ENCODE peak calls at places on chromosomes 7 and 10, in four cellular contexts. One of them, this sample, is unnamed.

GRCh38 chr7:51824050-51824449 is 507.4 kb upstream of the COBL start:
- DNase-seq in HFFc6: no peak
- DNase-seq in lower lobe of right lung: no peak
- DNase-seq in GM20000: no peak
- DNase-seq in this sample: no peak

GRCh38 chr10:11261143-11261542 is 243.5 kb downstream of the CELF2 start:
- DNase-seq in HFFc6: no peak
- DNase-seq in lower lobe of right lung: no peak
- DNase-seq in GM20000: no peak
- DNase-seq in this sample: no peak

GRCh38 chr7:151423226-151423625 is 13.4 kb upstream of the WDR86 start:
- DNase-seq in HFFc6: no peak
- DNase-seq in lower lobe of right lung: no peak
- DNase-seq in GM20000: no peak
- DNase-seq in this sample: no peak

GRCh38 chr10:99681553-99681952 is 22.2 kb downstream of the ENTPD7 start:
- DNase-seq in HFFc6: peak; percentile 82
- DNase-seq in lower lobe of right lung: no peak
- DNase-seq in GM20000: no peak
- DNase-seq in this sample: no peak

GRCh38 chr7:34067406-34067805 is 162.1 kb downstream of the BMPER start:
- DNase-seq in HFFc6: no peak
- DNase-seq in lower lobe of right lung: no peak
- DNase-seq in GM20000: no peak
- DNase-seq in this sample: no peak

GRCh38 chr7:114944742-114945625 is 23.1 kb downstream of the MDFIC start:
- DNase-seq in HFFc6: peak; percentile 81
- DNase-seq in lower lobe of right lung: peak; percentile 49
- DNase-seq in GM20000: no peak
- DNase-seq in this sample: no peak

GRCh38 chr10:93039721-93040120 is 20.9 kb upstream of the CYP26C1 start:
- DNase-seq in HFFc6: peak; percentile 48
- DNase-seq in lower lobe of right lung: no peak
- DNase-seq in GM20000: peak; percentile 56
- DNase-seq in this sample: no peak

GRCh38 chr10:21318768-21319167 is 206.7 kb downstream of the SKIDA1 start:
- DNase-seq in HFFc6: no peak
- DNase-seq in lower lobe of right lung: no peak
- DNase-seq in GM20000: no peak
- DNase-seq in this sample: no peak

GRCh38 chr7:97480700-97481410 is 251.0 kb upstream of the TAC1 start:
- DNase-seq in HFFc6: no peak
- DNase-seq in lower lobe of right lung: no peak
- DNase-seq in GM20000: no peak
- DNase-seq in this sample: no peak

GRCh38 chr10:97549587-97550322 is 22.8 kb upstream of the ANKRD2 start:
- DNase-seq in HFFc6: no peak
- DNase-seq in lower lobe of right lung: no peak
- DNase-seq in GM20000: no peak
- DNase-seq in this sample: no peak

GRCh38 chr10:46516660-46517416 is 39.6 kb downstream of the GPRIN2 start:
- DNase-seq in HFFc6: peak; percentile 96
- DNase-seq in lower lobe of right lung: peak; percentile 43
- DNase-seq in GM20000: no peak
- DNase-seq in this sample: peak; percentile 62

GRCh38 chr10:69874464-69874863 is 72.8 kb downstream of the COL13A1 start:
- DNase-seq in HFFc6: peak; percentile 90
- DNase-seq in lower lobe of right lung: no peak
- DNase-seq in GM20000: no peak
- DNase-seq in this sample: no peak

GRCh38 chr10:132942101-132942739 is at the start of gene CFAP46:
- DNase-seq in HFFc6: peak; percentile 55
- DNase-seq in lower lobe of right lung: no peak
- DNase-seq in GM20000: peak; percentile 82
- DNase-seq in this sample: peak; percentile 78

GRCh38 chr7:152577339-152577738 is 98.6 kb downstream of the XRCC2 start:
- DNase-seq in HFFc6: no peak
- DNase-seq in lower lobe of right lung: no peak
- DNase-seq in GM20000: no peak
- DNase-seq in this sample: peak; percentile 18

GRCh38 chr10:132701846-132702190 is 84.1 kb downstream of the NKX6-2 start:
- DNase-seq in HFFc6: no peak
- DNase-seq in lower lobe of right lung: no peak
- DNase-seq in GM20000: no peak
- DNase-seq in this sample: no peak

GRCh38 chr10:101064415-101065030 is 2.7 kb downstream of the KAZALD1 start:
- DNase-seq in HFFc6: no peak
- DNase-seq in lower lobe of right lung: no peak
- DNase-seq in GM20000: no peak
- DNase-seq in this sample: no peak

GRCh38 chr10:101066146-101066889 is 4.5 kb downstream of the KAZALD1 start:
- DNase-seq in HFFc6: peak; percentile 67
- DNase-seq in lower lobe of right lung: peak; percentile 91
- DNase-seq in GM20000: peak; percentile 78
- DNase-seq in this sample: peak; percentile 92

GRCh38 chr10:101065479-101066145 is 3.8 kb downstream of the KAZALD1 start:
- DNase-seq in HFFc6: peak; percentile 33
- DNase-seq in lower lobe of right lung: no peak
- DNase-seq in GM20000: no peak
- DNase-seq in this sample: no peak

GRCh38 chr10:101067356-101068083 is 5.7 kb downstream of the KAZALD1 start:
- DNase-seq in HFFc6: peak; percentile 77
- DNase-seq in lower lobe of right lung: peak; percentile 75
- DNase-seq in GM20000: peak; percentile 83
- DNase-seq in this sample: peak; percentile 78

GRCh38 chr10:101066890-101067355 is 5.1 kb downstream of the KAZALD1 start:
- DNase-seq in HFFc6: no peak
- DNase-seq in lower lobe of right lung: no peak
- DNase-seq in GM20000: no peak
- DNase-seq in this sample: no peak
- TF ChIP-seq CTCF in HFFc6: no peak
- TF ChIP-seq CTCF in lower lobe of right lung: no peak
- TF ChIP-seq CTCF in GM20000: no peak
- TF ChIP-seq CTCF in this sample: no peak

GRCh38 chr10:57961487-57961886 is 306.2 kb downstream of the IPMK start:
- DNase-seq in HFFc6: no peak
- DNase-seq in lower lobe of right lung: no peak
- DNase-seq in GM20000: no peak
- DNase-seq in this sample: no peak
- TF ChIP-seq CTCF in HFFc6: no peak
- TF ChIP-seq CTCF in lower lobe of right lung: no peak
- TF ChIP-seq CTCF in GM20000: no peak
- TF ChIP-seq CTCF in this sample: no peak

GRCh38 chr10:104297697-104298660 is 29.0 kb downstream of the GSTO2 start:
- DNase-seq in HFFc6: peak; percentile 39
- DNase-seq in lower lobe of right lung: no peak
- DNase-seq in GM20000: no peak
- DNase-seq in this sample: no peak
- TF ChIP-seq CTCF in HFFc6: peak; percentile 84
- TF ChIP-seq CTCF in lower lobe of right lung: peak; percentile 29
- TF ChIP-seq CTCF in GM20000: peak; percentile 5
- TF ChIP-seq CTCF in this sample: peak; percentile 35

GRCh38 chr7:98879198-98879988 is 1.1 kb downstream of the TRRAP start:
- DNase-seq in HFFc6: peak; percentile 46
- DNase-seq in lower lobe of right lung: no peak
- DNase-seq in GM20000: peak; percentile 82
- DNase-seq in this sample: peak; percentile 66
- TF ChIP-seq CTCF in HFFc6: peak; percentile 56
- TF ChIP-seq CTCF in lower lobe of right lung: peak; percentile 7
- TF ChIP-seq CTCF in GM20000: peak; percentile 38
- TF ChIP-seq CTCF in this sample: no peak

DNA sequence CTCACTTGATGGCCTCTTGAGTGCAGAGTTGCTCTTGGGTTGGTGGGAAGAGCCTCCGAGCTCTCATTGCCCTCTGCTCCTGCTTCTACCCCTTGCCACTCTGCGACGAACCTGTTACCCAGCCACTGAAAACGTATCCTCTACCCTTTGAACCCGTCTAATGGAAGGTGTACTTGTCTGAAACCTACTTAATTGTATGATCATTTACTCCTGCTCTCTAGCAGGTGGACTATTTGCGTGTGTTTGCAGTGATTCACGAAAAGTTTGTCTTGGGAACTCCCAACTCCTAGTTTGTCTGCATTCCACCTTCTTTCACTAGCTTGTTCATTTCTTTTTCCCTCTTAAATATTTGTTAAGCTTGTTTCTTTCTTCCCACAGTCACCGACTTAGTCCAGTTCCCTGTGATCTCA is 503 bp downstream of the CROT start:
- DNase-seq in HFFc6: no peak
- DNase-seq in lower lobe of right lung: no peak
- DNase-seq in GM20000: no peak
- DNase-seq in this sample: no peak
- TF ChIP-seq CTCF in HFFc6: no peak
- TF ChIP-seq CTCF in lower lobe of right lung: no peak
- TF ChIP-seq CTCF in GM20000: no peak
- TF ChIP-seq CTCF in this sample: no peak

DNA sequence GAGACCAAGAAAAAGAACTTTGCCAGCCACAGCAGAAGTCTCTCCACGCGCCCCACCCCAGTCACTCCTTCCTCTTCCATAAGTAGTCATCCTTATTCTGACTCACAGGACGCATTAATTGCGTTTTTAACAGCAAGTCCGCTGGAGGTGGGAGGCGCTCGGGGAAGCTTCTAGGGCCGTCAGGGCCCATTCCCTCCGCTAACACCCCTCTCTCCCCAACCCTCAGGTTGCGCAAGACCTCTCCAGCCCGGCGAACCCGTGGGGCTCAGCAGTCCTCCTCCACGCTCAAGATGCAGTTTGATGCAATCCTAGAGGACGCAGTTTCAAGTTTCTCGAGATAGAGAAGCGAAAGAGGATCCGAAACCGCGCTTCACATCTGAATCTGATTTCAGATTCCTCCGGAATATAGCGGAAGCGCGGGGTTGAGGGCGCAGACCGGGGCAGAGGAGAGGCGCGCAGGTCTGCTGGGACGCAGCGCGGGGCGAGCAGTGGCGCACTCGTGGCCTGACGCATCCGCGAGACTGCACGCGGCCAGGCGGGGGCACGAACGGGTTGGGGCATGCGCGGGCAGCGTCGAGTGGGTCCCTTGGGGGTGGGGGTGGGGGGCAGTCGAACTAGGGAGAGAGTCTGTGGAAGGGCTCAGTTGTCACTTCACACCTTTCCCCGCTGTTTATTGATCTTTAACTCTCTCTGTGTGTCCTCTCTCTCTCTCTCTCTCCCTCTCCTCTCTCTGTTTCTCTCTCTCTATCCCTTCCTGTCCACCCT is 37.8 kb upstream of the PSAP start:
- DNase-seq in HFFc6: peak; percentile 59
- DNase-seq in lower lobe of right lung: peak; percentile 92
- DNase-seq in GM20000: peak; percentile 89
- DNase-seq in this sample: peak; percentile 94
- TF ChIP-seq CTCF in HFFc6: peak; percentile 34
- TF ChIP-seq CTCF in lower lobe of right lung: peak; percentile 13
- TF ChIP-seq CTCF in GM20000: peak; percentile 5
- TF ChIP-seq CTCF in this sample: no peak

GRCh38 chr10:1217661-1218060 is 161.5 kb downstream of the WDR37 start:
- DNase-seq in HFFc6: no peak
- DNase-seq in lower lobe of right lung: no peak
- DNase-seq in GM20000: no peak
- DNase-seq in this sample: peak; percentile 51
- TF ChIP-seq CTCF in HFFc6: no peak
- TF ChIP-seq CTCF in lower lobe of right lung: no peak
- TF ChIP-seq CTCF in GM20000: no peak
- TF ChIP-seq CTCF in this sample: no peak

DNA sequence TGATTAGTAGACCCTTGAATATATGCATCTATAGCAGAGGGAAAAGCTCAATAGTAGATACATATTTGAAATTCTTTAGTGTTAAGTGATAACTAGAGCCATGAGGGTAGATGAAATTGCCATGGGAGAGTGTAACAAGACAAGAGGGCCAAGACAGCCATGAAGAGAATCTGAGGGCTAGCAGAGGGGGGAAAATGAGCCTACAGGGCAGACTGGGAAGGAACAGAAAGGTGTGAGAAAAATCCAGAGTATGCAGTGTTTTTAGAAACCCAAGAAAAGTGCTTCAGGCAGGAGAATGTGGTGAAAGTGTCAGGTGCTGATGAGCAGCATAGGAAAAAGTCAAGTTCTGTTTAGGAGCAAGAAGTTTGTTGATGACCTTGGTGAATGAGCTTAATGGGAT is 63.0 kb downstream of the MAPK8 start:
- DNase-seq in HFFc6: no peak
- DNase-seq in lower lobe of right lung: no peak
- DNase-seq in GM20000: no peak
- DNase-seq in this sample: no peak
- TF ChIP-seq CTCF in HFFc6: no peak
- TF ChIP-seq CTCF in lower lobe of right lung: no peak
- TF ChIP-seq CTCF in GM20000: no peak
- TF ChIP-seq CTCF in this sample: no peak

This sample was measured in upper lobe of right lung.